ENCODE peak calls at places on chromosomes 16 and 17, in five cellular contexts. R, W, L, C and X are unnamed samples. For H3K4me1, the result is how much of the 10 kb centered on the place peaks cover.

GRCh38 chr16:19196871-19197270 is 28.8 kb downstream of the SYT17 start:
- DNase-seq in C (peak), L (no peak), W (no peak), R (no peak), X (no peak)

GRCh38 chr16:71360378-71360777 is 1.9 kb downstream of the CALB2 start:
- DNase-seq in C (peak), R (no peak), L (peak), W (peak), X (peak)

GRCh38 chr17:49760909-49761558 is 2.9 kb downstream of the FAM117A start:
- DNase-seq in C (no peak), R (no peak), W (no peak), L (no peak), X (no peak)

GRCh38 chr16:18932243-18932997 is 6.2 kb upstream of the SMG1 start:
- DNase-seq in C (no peak), L (peak), R (no peak), W (no peak), X (no peak)

GRCh38 chr17:61364463-61364846 is 35.2 kb upstream of the TBX2 start:
- DNase-seq in R (no peak), C (no peak), L (no peak), W (no peak), X (no peak)

GRCh38 chr17:32267690-32268205 is 2.1 kb downstream of the RHBDL3 start:
- DNase-seq in W (no peak), L (peak), R (peak), C (no peak), X (no peak)

GRCh38 chr16:1414532-1415265 is at the start of gene UNKL:
- DNase-seq in R (peak), C (no peak), W (no peak), L (peak), X (peak)

GRCh38 chr16:86044241-86044671 is 145.3 kb downstream of the IRF8 start:
- DNase-seq in W (no peak), R (no peak), L (peak), C (no peak), X (no peak)

GRCh38 chr17:71633391-71633849 is 487.4 kb upstream of the SOX9 start:
- DNase-seq in C (peak), W (peak), R (no peak), L (no peak), X (no peak)

GRCh38 chr17:38415250-38416194 is 12.7 kb upstream of the ARHGAP23 start:
- DNase-seq in W (peak), C (no peak), L (no peak), R (peak), X (no peak)

GRCh38 chr16:17334096-17334495 is 136.7 kb downstream of the XYLT1 start:
- DNase-seq in C (no peak), L (no peak), W (peak), R (no peak), X (no peak)

GRCh38 chr17:27456681-27457404 is 595 bp downstream of the KSR1 start:
- DNase-seq in W (no peak), R (no peak), C (no peak), L (peak), X (peak)

GRCh38 chr17:46742539-46743270 is 75.8 kb downstream of the WNT3 start:
- DNase-seq in R (no peak), W (peak), L (peak), C (peak), X (no peak)

GRCh38 chr16:12305847-12306246 is 329.3 kb downstream of the SNX29 start:
- DNase-seq in L (no peak), R (no peak), W (no peak), C (no peak), X (no peak)

GRCh38 chr17:68600123-68600880 is 865 bp downstream of the FAM20A start:
- DNase-seq in L (no peak), W (no peak), R (peak), C (no peak), X (peak)

GRCh38 chr17:27541326-27542023 is 85.2 kb downstream of the KSR1 start:
- DNase-seq in R (no peak), C (no peak), W (no peak), L (no peak), X (no peak)

GRCh38 chr16:26957283-26957859 is 109.4 kb upstream of the C16orf82 start:
- DNase-seq in R (no peak), C (no peak), L (no peak), W (no peak), X (no peak)

GRCh38 chr17:58278661-58279015 is 2.1 kb downstream of the MPO start:
- DNase-seq in C (no peak), L (peak), R (no peak), W (no peak), X (no peak)

GRCh38 chr17:38868968-38869646 is 751 bp upstream of the LASP1 start:
- DNase-seq in L (peak), W (peak), C (peak), R (peak), X (peak)

GRCh38 chr17:42342242-42343008 is 45.8 kb downstream of the STAT3 start:
- DNase-seq in R (no peak), C (no peak), L (no peak), W (no peak), X (no peak)

GRCh38 chr17:19533718-19534561 is at the start of gene SLC47A1:
- DNase-seq in W (peak), R (peak), C (no peak), L (no peak), X (peak)

GRCh38 chr17:16243811-16244567 is 27.0 kb downstream of the PIGL start:
- DNase-seq in L (no peak), R (no peak), C (no peak), W (no peak), X (no peak)

GRCh38 chr16:78556421-78556820 is 457.0 kb downstream of the WWOX start:
- DNase-seq in R (no peak), L (no peak), W (no peak), C (no peak), X (no peak)

GRCh38 chr16:83689385-83689831 is 118.4 kb upstream of the HSBP1 start:
- DNase-seq in L (peak), C (no peak), R (no peak), W (peak), X (no peak)

GRCh38 chr16:10009691-10010090 is 172.5 kb downstream of the GRIN2A start:
- DNase-seq in C (no peak), R (no peak), L (no peak), W (no peak), X (no peak)

GRCh38 chr16:29231231-29231630 is 175.3 kb downstream of the NPIPB11 start:
- DNase-seq in R (no peak), W (no peak), C (peak), L (no peak), X (no peak)

GRCh38 chr17:27466748-27467375 is 10.6 kb downstream of the KSR1 start:
- DNase-seq in W (no peak), R (peak), C (no peak), L (no peak), X (no peak)

GRCh38 chr17:28347261-28347891 is 10.0 kb downstream of the POLDIP2 start:
- DNase-seq in C (peak), W (peak), R (no peak), L (peak), X (peak)

GRCh38 chr17:56834380-56835258 is 668 bp downstream of the DGKE start:
- DNase-seq in R (peak), L (peak), W (peak), C (peak), X (peak)

GRCh38 chr16:28543072-28543471 is 4.3 kb upstream of the NUPR1 start:
- DNase-seq in C (peak), W (peak), R (peak), L (no peak), X (peak)

GRCh38 chr16:89324056-89325010 is 106.8 kb downstream of the ZNF778 start:
- DNase-seq in C (no peak), L (no peak), W (no peak), R (peak), X (no peak)

GRCh38 chr17:19812407-19812806 is 55.3 kb downstream of the ULK2 start:
- DNase-seq in R (no peak), W (no peak), L (no peak), C (no peak), X (no peak)

GRCh38 chr16:17343028-17343427 is 127.7 kb downstream of the XYLT1 start:
- DNase-seq in C (peak), L (no peak), W (no peak), R (no peak), X (no peak)

GRCh38 chr16:1261131-1261917 is 5.5 kb downstream of the TPSD1 start:
- DNase-seq in L (no peak), C (no peak), W (peak), R (no peak), X (no peak)

GRCh38 chr17:81512560-81512983 is at the start of gene ACTG1:
- DNase-seq in R (peak), C (peak), L (peak), W (peak), X (peak)

GRCh38 chr17:35537569-35538209 is at the start of gene SLFN12L:
- DNase-seq in R (no peak), C (no peak), L (no peak), W (no peak), X (no peak)

DNA sequence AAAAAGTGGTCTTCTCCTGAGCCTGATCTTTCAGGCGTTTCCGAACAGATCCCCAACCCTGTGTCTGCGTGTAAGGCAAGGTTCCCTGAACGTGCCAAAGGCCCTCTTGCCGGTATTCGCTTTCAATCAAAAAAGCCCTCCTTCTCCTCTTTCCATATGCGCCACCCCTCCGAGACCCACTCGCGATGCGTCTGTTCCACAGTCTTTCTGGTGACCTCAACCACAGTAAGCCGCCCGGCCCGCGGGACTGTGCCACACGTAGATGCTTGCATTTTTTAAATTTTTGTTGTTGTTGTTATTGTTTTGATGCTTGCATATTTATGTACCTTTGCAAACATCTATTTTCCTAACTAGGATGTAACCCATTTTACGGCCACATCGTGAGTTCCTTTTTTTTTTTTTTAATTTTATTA is 607 bp upstream of the PRPSAP1 start:
- DNase-seq in W (no peak), C (no peak), L (no peak), R (peak), X (no peak)
- TF ChIP-seq CTCF in W (no peak), C (no peak), L (no peak), R (no peak), X (no peak)

GRCh38 chr17:77322534-77323412 is 182.0 kb downstream of the SEC14L1 start:
- DNase-seq in R (peak), W (peak), C (peak), L (peak), X (peak)
- H3K4me1 ChIP-seq in R (half or more), W (under half), C (under half), L (half or more), X (under half)

DNA sequence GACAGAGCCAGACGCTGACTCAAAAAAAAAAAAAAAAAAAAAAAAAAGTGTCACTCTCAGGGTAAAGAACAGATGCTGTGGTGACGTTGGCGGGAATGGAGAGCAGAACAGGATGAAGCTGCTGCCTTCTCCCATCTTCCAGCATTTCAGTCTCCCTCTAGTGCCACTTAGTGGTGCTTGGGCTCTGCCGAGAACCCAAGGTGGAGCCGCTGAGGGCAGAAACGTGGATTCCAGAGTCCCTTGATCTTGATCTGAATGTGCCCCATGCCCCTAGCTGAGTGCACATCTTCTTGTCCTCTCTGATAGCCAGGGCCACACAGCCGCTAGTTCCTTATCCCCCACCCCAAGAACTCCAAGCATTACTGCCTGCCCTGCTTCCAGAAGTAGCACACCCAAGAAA is 43.2 kb upstream of the FA2H start:
- DNase-seq in R (no peak), L (no peak), C (no peak), W (no peak), X (no peak)
- TF ChIP-seq CTCF in R (no peak), L (no peak), C (no peak), W (no peak), X (no peak)

DNA sequence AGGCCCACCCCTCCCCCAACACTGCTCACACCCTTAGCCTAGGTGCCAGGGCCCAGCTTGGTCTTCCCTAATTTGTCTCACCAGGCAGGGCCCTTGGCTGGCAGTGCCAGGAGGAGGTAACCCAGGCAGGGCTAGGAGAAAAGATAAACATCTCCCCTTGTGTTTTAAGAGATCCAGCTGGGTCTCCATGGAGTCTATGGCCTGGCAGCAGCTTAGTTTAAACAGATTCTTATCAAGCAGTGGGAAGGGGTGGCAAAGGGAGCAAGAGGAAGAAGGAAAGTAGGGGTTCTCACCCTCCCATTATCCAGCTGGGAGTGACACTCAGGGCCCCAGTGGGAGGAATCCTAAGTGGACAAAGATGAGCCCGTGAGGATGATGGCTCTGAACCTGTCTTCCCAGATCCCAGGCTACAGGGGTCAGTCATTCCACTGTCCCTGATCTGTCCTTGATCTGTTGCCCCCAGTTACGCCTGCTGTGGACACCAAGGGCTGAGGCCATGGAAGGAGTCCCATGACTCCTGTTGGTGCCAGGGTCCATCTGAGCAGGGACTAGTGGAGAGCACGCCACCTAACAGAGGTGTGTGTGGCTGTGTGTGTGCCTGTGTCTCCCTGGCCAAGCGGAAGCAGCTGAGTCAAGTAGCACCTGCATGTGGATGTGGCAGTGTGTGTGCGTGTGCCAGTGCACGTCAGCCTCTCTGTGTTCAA is 47.4 kb upstream of the MEIOC start:
- DNase-seq in R (no peak), W (no peak), L (no peak), C (no peak), X (no peak)
- H3K4me1 ChIP-seq in R (under half), W (under half), L (under half), C (under half), X (under half)

GRCh38 chr16:51144203-51144602 is 6.9 kb downstream of the SALL1 start:
- DNase-seq in L (no peak), W (no peak), C (no peak), R (no peak), X (no peak)

GRCh38 chr16:51149251-51149661 is 1.8 kb downstream of the SALL1 start:
- DNase-seq in R (no peak), W (no peak), C (no peak), L (no peak), X (no peak)

GRCh38 chr16:51147776-51148673 is 3.0 kb downstream of the SALL1 start:
- DNase-seq in R (no peak), L (no peak), W (no peak), C (no peak), X (no peak)

GRCh38 chr16:51148674-51149228 is 2.3 kb downstream of the SALL1 start:
- DNase-seq in W (no peak), R (no peak), C (no peak), L (no peak), X (no peak)

DNA sequence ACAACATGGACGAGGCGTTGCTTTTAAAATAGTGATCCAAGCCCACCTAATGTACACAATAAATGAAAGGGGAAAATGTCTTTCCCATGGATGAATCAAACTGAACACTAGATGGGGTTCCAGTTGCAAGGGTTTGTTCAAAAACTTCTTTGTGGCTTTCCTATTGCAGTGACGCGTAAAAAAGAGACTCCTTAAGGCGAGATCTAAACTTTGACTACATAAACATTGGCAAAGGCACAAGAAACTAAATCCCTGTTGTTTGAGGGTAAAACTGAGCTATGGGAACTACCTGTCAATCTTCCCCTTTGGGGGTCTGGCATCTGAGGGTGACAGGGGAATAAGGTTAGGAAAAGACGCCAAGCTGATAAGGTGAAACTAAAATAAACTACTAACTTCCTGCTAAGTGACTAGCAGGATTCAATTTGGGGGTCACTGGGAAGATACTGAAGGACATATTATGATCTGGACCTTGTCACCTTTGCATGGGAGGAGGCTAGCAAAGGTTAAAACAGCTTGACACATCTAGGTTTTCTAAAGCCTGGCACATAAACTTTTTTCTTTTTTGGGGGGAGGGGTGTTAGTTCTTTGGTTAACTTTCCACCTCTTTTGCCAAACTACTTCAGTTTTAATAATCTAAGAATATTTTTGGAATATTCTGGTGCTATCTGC is 4.7 kb downstream of the SALL1 start:
- DNase-seq in R (no peak), C (no peak), L (no peak), W (no peak), X (no peak)
- TF ChIP-seq CTCF in R (no peak), C (no peak), L (no peak), W (peak), X (no peak)

GRCh38 chr17:4135489-4135888 is 7.3 kb downstream of the ZZEF1 start:
- DNase-seq in L (no peak), R (no peak), W (no peak), C (no peak), X (no peak)

GRCh38 chr17:4134756-4135155 is 8.1 kb downstream of the ZZEF1 start:
- DNase-seq in C (no peak), W (no peak), R (no peak), L (no peak), X (no peak)

GRCh38 chr17:4140125-4140524 is 2.7 kb downstream of the ZZEF1 start:
- DNase-seq in C (no peak), R (no peak), L (no peak), W (no peak), X (no peak)

GRCh38 chr17:4130715-4131114 is 12.1 kb downstream of the ZZEF1 start:
- DNase-seq in W (no peak), R (no peak), C (no peak), L (peak), X (no peak)

GRCh38 chr17:4136373-4136772 is 6.5 kb downstream of the ZZEF1 start:
- DNase-seq in W (no peak), L (peak), C (peak), R (peak), X (peak)
- H3K4me1 ChIP-seq in W (under half), L (under half), C (under half), R (half or more), X (under half)

GRCh38 chr16:80299416-80299815 is 241.4 kb upstream of the DYNLRB2 start:
- DNase-seq in W (no peak), C (no peak), L (no peak), R (no peak), X (no peak)
- TF ChIP-seq CTCF in W (no peak), C (no peak), L (no peak), R (no peak), X (no peak)

DNA sequence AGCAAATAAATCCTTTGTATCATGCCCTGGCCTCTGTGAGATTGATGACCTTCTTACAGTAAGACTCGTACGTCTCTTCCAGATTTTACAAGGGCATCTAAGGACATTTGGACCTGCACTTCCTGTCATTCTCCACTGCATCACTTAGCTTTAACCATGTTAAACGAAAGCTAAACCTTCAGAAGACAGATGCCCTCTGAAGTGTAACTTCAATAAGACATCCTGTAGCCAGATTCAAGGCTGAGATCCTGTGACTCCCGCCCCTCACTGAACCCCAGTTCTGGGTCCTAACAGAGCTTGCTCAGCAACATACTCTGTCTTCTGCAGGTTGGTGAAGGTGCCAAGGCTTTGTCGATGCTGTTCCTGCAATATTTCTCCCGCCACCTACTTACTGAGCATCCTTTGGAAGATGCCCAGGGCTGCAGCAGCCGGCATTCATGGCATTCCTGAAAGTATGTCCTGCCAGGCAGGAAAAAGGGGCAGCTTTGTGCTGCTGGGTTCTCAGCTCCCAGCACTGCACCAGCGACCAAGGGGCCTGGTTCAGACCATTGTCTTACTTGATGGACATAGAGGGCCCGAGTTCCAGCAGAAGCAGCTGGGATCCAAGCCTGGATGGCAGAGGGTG is 131.1 kb downstream of the AXIN2 start:
- DNase-seq in L (no peak), W (no peak), C (peak), R (no peak), X (no peak)
- H3K4me1 ChIP-seq in L (under half), W (under half), C (under half), R (under half), X (under half)

DNA sequence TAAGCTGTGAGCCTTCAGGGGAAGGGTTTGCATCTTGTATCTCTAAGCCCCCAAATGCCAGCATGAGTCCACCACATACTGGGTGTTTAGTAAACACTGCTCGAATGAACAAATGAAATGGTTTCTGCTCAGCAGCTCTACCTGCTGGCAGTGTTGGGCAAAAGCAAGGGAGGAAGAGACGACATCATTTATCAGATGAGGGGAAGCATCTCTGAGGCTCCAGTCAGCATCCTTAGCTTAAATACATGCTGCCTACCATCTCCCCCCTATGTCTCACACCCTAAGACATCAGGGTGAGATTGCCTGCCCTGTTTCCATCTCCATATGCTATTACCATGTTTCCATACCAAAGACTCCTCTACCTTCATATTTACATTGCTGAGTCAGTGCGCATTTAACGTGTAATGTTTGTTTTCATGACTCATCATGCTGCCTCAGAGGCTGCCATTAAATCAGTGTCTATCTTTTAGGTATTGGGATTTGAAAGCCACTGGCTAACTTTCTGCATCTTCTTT is 379.8 kb downstream of the UTP18 start:
- DNase-seq in L (no peak), C (no peak), W (peak), R (no peak), X (peak)
- TF ChIP-seq CTCF in L (no peak), C (no peak), W (peak), R (peak), X (no peak)